ENCODE peak calls at places on chromosomes 1 and 21, in nine cellular contexts. Y is iPS DF 6.9, I is GM23338, Z is hepatocyte, A is psoas muscle, J is mesendoderm, U is IMR-90, O is upper lobe of right lung, T is right cardiac atrium. M is an unnamed sample.

GRCh38 chr21:30962013-30962412 is 76.3 kb downstream of the KRTAP19-8 start:
- DNase-seq in Y (no peak), I (peak), Z (no peak), A (no peak), J (peak), U (no peak), O (no peak), T (no peak), M (no peak)

GRCh38 chr1:25677193-25677773 is 60.7 kb downstream of the MAN1C1 start:
- DNase-seq in Y (no peak), I (no peak), Z (no peak), A (no peak), J (no peak), U (no peak), O (peak), T (no peak), M (no peak)

GRCh38 chr1:232600430-232601258 is 29.3 kb downstream of the SIPA1L2 start:
- DNase-seq in Y (no peak), I (peak), Z (no peak), A (no peak), J (peak), U (peak), O (no peak), T (no peak), M (no peak)

GRCh38 chr1:235898126-235898525 is 31.4 kb upstream of the LYST start:
- DNase-seq in Y (no peak), I (no peak), Z (no peak), A (no peak), J (no peak), U (no peak), O (no peak), T (no peak), M (no peak)

GRCh38 chr1:39243302-39243701 is 38.8 kb downstream of the MACF1 start:
- DNase-seq in Y (no peak), I (no peak), Z (no peak), A (no peak), J (no peak), U (no peak), O (no peak), T (no peak), M (no peak)

GRCh38 chr1:110718452-110718851 is 43.7 kb upstream of the KCNA3 start:
- DNase-seq in Y (no peak), I (no peak), Z (no peak), A (no peak), J (no peak), U (no peak), O (no peak), T (peak), M (no peak)

GRCh38 chr1:171965802-171966201 is 124.5 kb downstream of the DNM3 start:
- DNase-seq in Y (no peak), I (no peak), Z (no peak), A (no peak), J (no peak), U (peak), O (no peak), T (no peak), M (no peak)

GRCh38 chr21:33817663-33818433 is 97.8 kb downstream of the ATP5PO start:
- DNase-seq in Y (no peak), I (no peak), Z (no peak), A (no peak), J (peak), U (no peak), O (no peak), T (no peak), M (no peak)

GRCh38 chr1:90964444-90965035 is 57.3 kb downstream of the ZNF644 start:
- DNase-seq in Y (no peak), I (peak), Z (peak), A (no peak), J (peak), U (peak), O (no peak), T (no peak), M (no peak)

GRCh38 chr1:206537141-206537540 is 29.8 kb downstream of the RASSF5 start:
- DNase-seq in Y (no peak), I (peak), Z (no peak), A (no peak), J (no peak), U (peak), O (no peak), T (no peak), M (no peak)

GRCh38 chr1:200526709-200527612 is 93.6 kb downstream of the KIF14 start:
- DNase-seq in Y (no peak), I (no peak), Z (no peak), A (no peak), J (no peak), U (peak), O (no peak), T (no peak), M (no peak)

GRCh38 chr1:241432241-241432640 is 75.2 kb upstream of the RGS7 start:
- DNase-seq in Y (no peak), I (no peak), Z (no peak), A (no peak), J (no peak), U (no peak), O (no peak), T (no peak), M (no peak)

GRCh38 chr1:24606621-24607020 is 36.5 kb upstream of the SRRM1 start:
- DNase-seq in Y (no peak), I (no peak), Z (no peak), A (no peak), J (no peak), U (no peak), O (no peak), T (no peak), M (no peak)

GRCh38 chr1:151798571-151798970 is 6.6 kb downstream of the LINGO4 start:
- DNase-seq in Y (no peak), I (no peak), Z (no peak), A (no peak), J (no peak), U (no peak), O (no peak), T (no peak), M (no peak)

GRCh38 chr1:10170362-10170665 is 40.1 kb upstream of the KIF1B start:
- DNase-seq in Y (no peak), I (no peak), Z (peak), A (no peak), J (no peak), U (peak), O (no peak), T (no peak), M (no peak)

GRCh38 chr1:209405183-209405823 is 178.2 kb upstream of the CAMK1G start:
- DNase-seq in Y (no peak), I (peak), Z (no peak), A (no peak), J (no peak), U (peak), O (no peak), T (no peak), M (no peak)

GRCh38 chr1:20641986-20642385 is 8.7 kb downstream of the PINK1 start:
- DNase-seq in Y (no peak), I (no peak), Z (no peak), A (no peak), J (no peak), U (no peak), O (no peak), T (no peak), M (no peak)

GRCh38 chr1:40258445-40258769 is 371 bp downstream of the ZMPSTE24 start:
- DNase-seq in Y (peak), I (peak), Z (no peak), A (no peak), J (no peak), U (peak), O (no peak), T (no peak), M (no peak)

GRCh38 chr1:222329493-222330045 is 218.3 kb downstream of the HHIPL2 start:
- DNase-seq in Y (no peak), I (no peak), Z (no peak), A (no peak), J (peak), U (no peak), O (no peak), T (no peak), M (no peak)

GRCh38 chr1:222331340-222331739 is 216.6 kb downstream of the HHIPL2 start:
- DNase-seq in Y (no peak), I (no peak), Z (peak), A (no peak), J (peak), U (peak), O (no peak), T (no peak), M (no peak)

GRCh38 chr1:222335586-222335985 is 212.3 kb downstream of the HHIPL2 start:
- DNase-seq in Y (no peak), I (no peak), Z (no peak), A (no peak), J (no peak), U (peak), O (no peak), T (no peak), M (no peak)

GRCh38 chr1:222334026-222334680 is 213.8 kb downstream of the HHIPL2 start:
- DNase-seq in Y (no peak), I (no peak), Z (no peak), A (no peak), J (no peak), U (peak), O (no peak), T (no peak), M (no peak)

DNA sequence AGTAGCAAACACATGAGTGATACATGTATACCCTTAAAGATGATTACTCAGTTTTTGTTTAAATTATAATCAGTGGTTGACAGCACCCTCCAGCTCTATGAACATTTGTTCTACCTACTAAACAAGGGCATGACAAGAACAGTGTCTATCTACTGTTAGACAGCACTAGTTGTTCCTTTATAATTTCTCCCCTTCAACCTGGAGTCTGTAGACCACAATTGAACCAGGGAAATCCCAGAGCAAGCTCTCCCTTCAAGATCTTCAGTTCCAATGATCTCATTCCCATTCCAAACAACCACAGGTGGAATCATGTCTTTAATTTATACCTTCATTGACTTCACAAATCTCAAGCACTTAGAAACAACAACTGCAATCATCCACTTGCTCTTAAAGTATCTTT is 216.1 kb downstream of the HHIPL2 start:
- DNase-seq in Y (no peak), I (no peak), Z (no peak), A (no peak), J (no peak), U (peak), O (no peak), T (no peak), M (no peak)
- H3K27ac ChIP-seq in Y (no peak), I (no peak), Z (peak), A (no peak), J (no peak), U (peak), O (no peak), T (no peak), M (no peak)

GRCh38 chr1:33236498-33236897 is 19.8 kb upstream of the ZNF362 start:
- DNase-seq in Y (no peak), I (no peak), Z (no peak), A (no peak), J (no peak), U (no peak), O (no peak), T (no peak), M (no peak)

GRCh38 chr1:33234131-33234530 is 22.2 kb upstream of the ZNF362 start:
- DNase-seq in Y (no peak), I (no peak), Z (no peak), A (no peak), J (no peak), U (no peak), O (no peak), T (no peak), M (no peak)

GRCh38 chr1:33235521-33235920 is 20.8 kb upstream of the ZNF362 start:
- DNase-seq in Y (no peak), I (no peak), Z (no peak), A (no peak), J (no peak), U (no peak), O (no peak), T (no peak), M (no peak)

GRCh38 chr1:33232716-33233115 is 23.6 kb upstream of the ZNF362 start:
- DNase-seq in Y (no peak), I (no peak), Z (no peak), A (no peak), J (no peak), U (no peak), O (no peak), T (no peak), M (no peak)

GRCh38 chr1:33234588-33234990 is 21.7 kb upstream of the ZNF362 start:
- DNase-seq in Y (no peak), I (no peak), Z (no peak), A (no peak), J (peak), U (no peak), O (no peak), T (no peak), M (no peak)
- H3K27ac ChIP-seq in Y (no peak), I (no peak), Z (no peak), A (no peak), J (no peak), U (no peak), O (no peak), T (no peak), M (no peak)

GRCh38 chr1:31571340-31572295 is 4.7 kb upstream of the TINAGL1 start:
- DNase-seq in Y (no peak), I (no peak), Z (no peak), A (no peak), J (no peak), U (no peak), O (peak), T (no peak), M (no peak)

GRCh38 chr1:31573261-31573660 is 3.1 kb upstream of the TINAGL1 start:
- DNase-seq in Y (no peak), I (no peak), Z (no peak), A (no peak), J (no peak), U (no peak), O (peak), T (no peak), M (no peak)

GRCh38 chr1:31570906-31571305 is 5.4 kb upstream of the TINAGL1 start:
- DNase-seq in Y (no peak), I (no peak), Z (no peak), A (no peak), J (no peak), U (no peak), O (no peak), T (no peak), M (no peak)

GRCh38 chr1:31570228-31570627 is 6.1 kb upstream of the TINAGL1 start:
- DNase-seq in Y (no peak), I (no peak), Z (no peak), A (no peak), J (no peak), U (no peak), O (peak), T (no peak), M (no peak)

GRCh38 chr1:31572323-31573104 is 3.8 kb upstream of the TINAGL1 start:
- DNase-seq in Y (no peak), I (no peak), Z (no peak), A (no peak), J (no peak), U (peak), O (peak), T (no peak), M (no peak)
- H3K27ac ChIP-seq in Y (no peak), I (no peak), Z (peak), A (peak), J (no peak), U (no peak), O (peak), T (no peak), M (peak)

GRCh38 chr1:156140879-156141707 is 12.3 kb upstream of the SEMA4A start:
- DNase-seq in Y (no peak), I (peak), Z (no peak), A (peak), J (peak), U (peak), O (no peak), T (peak), M (no peak)
- H3K27ac ChIP-seq in Y (no peak), I (peak), Z (no peak), A (peak), J (no peak), U (no peak), O (peak), T (no peak), M (peak)

DNA sequence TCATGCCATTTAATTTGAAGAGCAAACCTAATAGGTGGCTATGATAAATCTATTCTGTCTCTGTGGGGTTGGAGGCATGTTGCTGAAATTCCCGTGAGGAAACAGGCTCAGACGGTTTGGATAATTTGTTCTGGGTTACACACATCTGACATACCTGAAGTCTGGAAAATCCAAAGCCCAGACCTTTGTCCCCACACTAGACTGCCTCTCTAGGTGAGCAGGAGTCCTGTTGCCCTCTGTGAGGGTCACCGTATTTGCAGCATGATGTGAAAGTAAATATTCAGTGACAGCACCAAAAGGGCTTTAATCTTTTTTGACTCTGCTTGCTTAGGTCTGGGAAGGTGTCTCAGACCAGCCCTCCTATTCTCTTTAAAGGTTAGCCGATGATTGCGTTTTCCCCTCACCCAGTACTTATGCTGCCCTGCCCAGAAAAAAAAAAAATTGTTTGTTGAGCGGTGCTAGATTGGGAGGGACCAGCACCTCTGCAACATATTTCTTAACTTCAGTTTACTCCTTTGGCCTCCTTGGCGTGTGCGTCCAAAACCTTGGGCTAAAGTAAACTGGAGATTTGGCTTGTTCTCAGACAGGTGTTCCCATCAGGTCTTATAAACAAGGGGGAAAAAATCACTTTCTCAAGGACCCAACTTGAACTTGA is 67.0 kb downstream of the CACHD1 start:
- DNase-seq in Y (no peak), I (no peak), Z (peak), A (no peak), J (no peak), U (no peak), O (no peak), T (no peak), M (no peak)
- H3K27ac ChIP-seq in Y (no peak), I (peak), Z (peak), A (no peak), J (no peak), U (no peak), O (peak), T (no peak), M (no peak)

GRCh38 chr1:166857995-166858394 is 18.1 kb downstream of the TADA1 start:
- DNase-seq in Y (no peak), I (no peak), Z (no peak), A (no peak), J (no peak), U (no peak), O (no peak), T (no peak), M (no peak)

GRCh38 chr1:166852918-166853317 is 13.6 kb downstream of the POGK start:
- DNase-seq in Y (no peak), I (no peak), Z (no peak), A (no peak), J (no peak), U (no peak), O (no peak), T (no peak), M (no peak)

GRCh38 chr1:166855558-166855957 is 16.3 kb downstream of the POGK start:
- DNase-seq in Y (no peak), I (no peak), Z (no peak), A (no peak), J (no peak), U (no peak), O (no peak), T (no peak), M (no peak)

GRCh38 chr1:166859597-166859996 is 16.5 kb downstream of the TADA1 start:
- DNase-seq in Y (no peak), I (peak), Z (no peak), A (no peak), J (peak), U (no peak), O (no peak), T (no peak), M (no peak)

GRCh38 chr1:166858726-166859419 is 17.2 kb downstream of the TADA1 start:
- DNase-seq in Y (no peak), I (no peak), Z (no peak), A (no peak), J (no peak), U (no peak), O (no peak), T (no peak), M (no peak)
- H3K27ac ChIP-seq in Y (no peak), I (no peak), Z (no peak), A (no peak), J (no peak), U (no peak), O (no peak), T (peak), M (no peak)

GRCh38 chr1:5975133-5975880 is 16.9 kb downstream of the NPHP4 start:
- DNase-seq in Y (no peak), I (peak), Z (peak), A (peak), J (peak), U (peak), O (peak), T (peak), M (no peak)

GRCh38 chr1:5977494-5978444 is 14.5 kb downstream of the NPHP4 start:
- DNase-seq in Y (no peak), I (no peak), Z (no peak), A (peak), J (peak), U (no peak), O (peak), T (peak), M (no peak)

GRCh38 chr1:5978452-5978851 is 13.8 kb downstream of the NPHP4 start:
- DNase-seq in Y (no peak), I (no peak), Z (no peak), A (peak), J (peak), U (peak), O (peak), T (peak), M (no peak)

GRCh38 chr1:5976231-5976630 is 16.0 kb downstream of the NPHP4 start:
- DNase-seq in Y (no peak), I (no peak), Z (no peak), A (peak), J (no peak), U (no peak), O (peak), T (peak), M (no peak)

DNA sequence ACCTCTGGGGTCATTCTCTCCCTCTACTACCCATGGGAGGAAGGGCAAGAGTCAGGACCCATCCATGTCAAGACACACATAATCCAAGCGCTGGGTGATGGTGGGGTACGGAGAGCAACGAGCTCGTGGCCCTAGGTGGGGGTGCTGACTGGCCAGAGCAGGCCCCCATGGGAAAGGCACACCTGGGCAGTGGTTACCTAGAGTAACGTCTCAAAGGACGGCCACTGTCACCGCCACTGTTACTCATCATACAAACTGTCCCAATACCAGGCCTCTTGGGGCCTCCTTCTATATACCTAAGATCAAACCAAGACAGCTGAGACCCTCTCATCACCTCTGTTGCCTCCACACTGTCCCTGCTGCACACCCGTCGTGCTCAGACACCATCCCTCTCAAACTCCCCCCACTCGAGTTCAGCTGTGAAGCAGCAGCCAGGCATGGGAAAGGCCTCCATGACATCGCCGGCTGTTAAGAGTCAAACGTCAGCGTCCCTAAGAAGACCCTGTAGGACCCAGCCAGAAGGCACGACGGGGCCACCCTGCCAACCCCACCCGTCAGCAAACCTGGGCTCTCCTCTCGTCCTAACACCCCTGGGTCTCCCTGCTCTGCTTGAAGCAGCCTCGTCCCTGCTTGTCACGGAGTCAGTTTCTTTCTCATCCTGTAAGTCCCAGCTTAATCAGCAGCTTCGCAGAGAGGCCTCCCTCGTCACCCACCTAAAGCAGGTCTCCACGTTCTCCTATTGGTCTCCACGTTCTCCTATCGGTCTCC is 15.3 kb downstream of the NPHP4 start:
- DNase-seq in Y (no peak), I (no peak), Z (no peak), A (peak), J (no peak), U (no peak), O (peak), T (peak), M (no peak)
- H3K27ac ChIP-seq in Y (no peak), I (no peak), Z (no peak), A (no peak), J (no peak), U (no peak), O (no peak), T (no peak), M (no peak)

M was measured in thoracic aorta.